ENCODE peak calls at places on chromosome 16, in seven cellular contexts. W is activated CD8-positive, alpha-beta T cell treated with anti-CD3 and anti-CD28 coated beads, Interleukin-2, amount 10 ng/mL, durations not matched to agents 7 days and 5 days; V is GM19239; F is nephron progenitor cell; N is CD8-positive, alpha-beta memory T cell; M is SHP77; S is ELR. E is an unnamed sample.

GRCh38 chr16:14378131-14378551 is 251.9 kb downstream of the PARN start:
- DNase-seq in W (no peak), V (no peak), F (no peak), N (no peak), M (no peak), S (peak), E (no peak)

GRCh38 chr16:57146735-57147134 is 39.1 kb downstream of the PSME3IP1 start:
- DNase-seq in W (no peak), V (no peak), F (no peak), N (no peak), M (no peak), S (peak), E (peak)

GRCh38 chr16:66950971-66951790 is 9.9 kb upstream of the CES3 start:
- DNase-seq in W (no peak), V (no peak), F (no peak), N (no peak), M (no peak), S (no peak), E (no peak)

GRCh38 chr16:57485916-57486857 is at the start of gene DOK4:
- DNase-seq in W (peak), V (peak), F (peak), N (peak), M (peak), S (peak), E (peak)

GRCh38 chr16:20410153-20410723 is 904 bp downstream of the ACSM5 start:
- DNase-seq in W (no peak), V (peak), F (no peak), N (no peak), M (no peak), S (peak), E (no peak)

GRCh38 chr16:49644143-49644460 is 211.8 kb downstream of the ZNF423 start:
- DNase-seq in W (no peak), V (no peak), F (no peak), N (no peak), M (no peak), S (peak), E (no peak)

GRCh38 chr16:89924298-89924924 is 1.3 kb downstream of the TUBB3 start:
- DNase-seq in W (peak), V (no peak), F (peak), N (peak), M (peak), S (peak), E (peak)

GRCh38 chr16:85061566-85061965 is 34.0 kb downstream of the KIAA0513 start:
- DNase-seq in W (no peak), V (no peak), F (no peak), N (no peak), M (no peak), S (no peak), E (no peak)

GRCh38 chr16:85370881-85371651 is 242.1 kb upstream of the GSE1 start:
- DNase-seq in W (no peak), V (no peak), F (peak), N (no peak), M (no peak), S (no peak), E (no peak)

GRCh38 chr16:85176541-85177447 is 64.5 kb upstream of the CIBAR2 start:
- DNase-seq in W (no peak), V (no peak), F (peak), N (no peak), M (no peak), S (no peak), E (peak)

E was measured in dermis blood vessel endothelial cell.